ENCODE peak calls at places on chromosomes 12 and 14, in six cellular contexts. D is stimulated activated CD4-positive, alpha-beta T cell treated with anti-CD3 and anti-CD28 coated beads, Interleukin-2, amount 100 ng/mL, for 24 hours; T is LoVo; U is neuronal stem cell; X is heart right ventricle; I is NCI-H69. L is an unnamed sample.

GRCh38 chr12:121048442-121048841 is 9.4 kb upstream of the OASL start:
- DNase-seq in T (no peak), D (no peak), X (no peak), I (no peak), U (no peak), L (peak; percentile 5)

GRCh38 chr14:68427550-68427890 is 365.3 kb downstream of the ZFP36L1 start:
- DNase-seq in X (no peak), I (no peak), U (no peak), D (no peak), T (peak; percentile 73), L (no peak)

GRCh38 chr12:57584690-57585089 is 6.3 kb upstream of the PIP4K2C start:
- DNase-seq in X (no peak), D (no peak), U (no peak), T (no peak), I (no peak), L (no peak)

GRCh38 chr12:57208946-57209282 is 7.7 kb upstream of the NXPH4 start:
- DNase-seq in U (no peak), I (no peak), X (peak; percentile 78), T (no peak), D (no peak), L (no peak)

GRCh38 chr12:53299101-53299453 is 418 bp upstream of the MYG1 start:
- DNase-seq in T (peak; percentile 60), D (peak; percentile 47), X (no peak), I (no peak), U (no peak), L (peak; percentile 33)

GRCh38 chr12:101038289-101038871 is 171.7 kb downstream of the SLC5A8 start:
- DNase-seq in D (no peak), T (no peak), I (no peak), U (no peak), X (no peak), L (no peak)

GRCh38 chr12:57593187-57593586 is 2.2 kb downstream of the PIP4K2C start:
- DNase-seq in D (no peak), X (no peak), T (no peak), I (no peak), U (no peak), L (no peak)

GRCh38 chr14:45094275-45094674 is 10.4 kb downstream of the PRPF39 start:
- DNase-seq in D (no peak), T (no peak), X (no peak), U (no peak), I (no peak), L (no peak)

GRCh38 chr14:92942976-92943710 is 20.2 kb downstream of the CHGA start:
- DNase-seq in T (no peak), I (no peak), U (no peak), D (no peak), X (no peak), L (no peak)

GRCh38 chr14:32593290-32593942 is 264.3 kb downstream of the AKAP6 start:
- DNase-seq in I (no peak), D (no peak), T (no peak), X (no peak), U (no peak), L (no peak)

GRCh38 chr14:85536835-85537195 is 6.9 kb downstream of the FLRT2 start:
- DNase-seq in D (no peak), U (no peak), T (no peak), X (no peak), I (peak; percentile 64), L (no peak)

GRCh38 chr12:34306133-34306830 is 284.0 kb downstream of the ALG10 start:
- DNase-seq in I (no peak), U (no peak), D (no peak), X (no peak), T (no peak), L (no peak)

GRCh38 chr12:116183741-116184141 is 93.8 kb downstream of the MED13L start:
- DNase-seq in T (no peak), I (no peak), U (no peak), D (no peak), X (no peak), L (no peak)

GRCh38 chr12:123723765-123724164 is 11.6 kb downstream of the ATP6V0A2 start:
- DNase-seq in U (no peak), X (no peak), T (no peak), D (no peak), I (no peak), L (no peak)

GRCh38 chr12:5556033-5556614 is 124.2 kb downstream of the NTF3 start:
- DNase-seq in U (no peak), I (peak; percentile 51), D (peak; percentile 41), T (no peak), X (no peak), L (peak; percentile 14)

GRCh38 chr14:94761999-94762377 is 7.9 kb downstream of the GSC start:
- DNase-seq in U (no peak), D (no peak), T (no peak), I (no peak), X (no peak), L (no peak)

GRCh38 chr14:68943107-68943506 is 36.0 kb downstream of the ACTN1 start:
- DNase-seq in D (no peak), U (no peak), T (no peak), I (no peak), X (no peak), L (no peak)

GRCh38 chr14:73290279-73290678 is 53.0 kb downstream of the PAPLN start:
- DNase-seq in D (no peak), I (no peak), X (no peak), T (no peak), U (no peak), L (no peak)

GRCh38 chr12:83015390-83016225 is 328.9 kb downstream of the TMTC2 start:
- DNase-seq in U (no peak), I (no peak), X (no peak), D (no peak), T (no peak), L (no peak)

GRCh38 chr14:103186894-103187586 is 63.8 kb downstream of the TNFAIP2 start:
- DNase-seq in T (no peak), I (peak; percentile 9), D (no peak), X (no peak), U (peak; percentile 73), L (no peak)

GRCh38 chr12:62625238-62625637 is 158.6 kb downstream of the MON2 start:
- DNase-seq in D (no peak), U (no peak), I (no peak), T (no peak), X (peak; percentile 22), L (no peak)

GRCh38 chr12:70556179-70556869 is 80.9 kb downstream of the PTPRB start:
- DNase-seq in T (peak; percentile 60), I (no peak), D (no peak), X (no peak), U (no peak), L (no peak)

GRCh38 chr12:64810831-64811230 is 13.6 kb upstream of the TBC1D30 start:
- DNase-seq in T (peak; percentile 68), D (no peak), X (no peak), U (no peak), I (peak; percentile 41), L (no peak)

GRCh38 chr14:23121401-23121800 is 2.3 kb upstream of the CEBPE start:
- DNase-seq in D (no peak), T (no peak), I (peak; percentile 41), X (no peak), U (no peak), L (no peak)

GRCh38 chr12:71938728-71939385 is at the start of gene TPH2:
- DNase-seq in X (peak; percentile 24), I (peak; percentile 51), U (peak; percentile 86), D (peak; percentile 55), T (peak; percentile 48), L (peak; percentile 86)

GRCh38 chr12:87871061-87871460 is 158.1 kb downstream of the C12orf50 start:
- DNase-seq in X (no peak), I (no peak), U (no peak), T (no peak), D (no peak), L (no peak)

GRCh38 chr14:51331651-51332367 is 91.8 kb downstream of the TMX1 start:
- DNase-seq in U (no peak), T (no peak), I (no peak), D (no peak), X (no peak), L (no peak)

GRCh38 chr12:6332459-6332858 is 9.4 kb downstream of the TNFRSF1A start:
- DNase-seq in U (no peak), T (no peak), X (no peak), D (no peak), I (peak; percentile 30), L (no peak)

GRCh38 chr14:89640141-89640540 is 223.1 kb upstream of the FOXN3 start:
- DNase-seq in D (no peak), T (no peak), I (no peak), U (no peak), X (no peak), L (no peak)

GRCh38 chr12:7130791-7131501 is 775 bp downstream of the CLSTN3 start:
- DNase-seq in T (no peak), I (peak; percentile 89), D (peak; percentile 64), U (no peak), X (peak; percentile 47), L (peak; percentile 88)

GRCh38 chr14:81565441-81566290 is 32.0 kb upstream of the SEL1L start:
- DNase-seq in I (peak; percentile 68), U (peak; percentile 37), T (peak; percentile 10), X (no peak), D (peak; percentile 10), L (peak; percentile 13)

L was measured in NCI-H146.